ENCODE peak calls at places on chromosome 17, in seven cellular contexts. D, R, P, J, L, H and O are unnamed samples.

GRCh38 chr17:63033142-63033541 is 67.1 kb downstream of the TANC2 start:
- DNase-seq in R (no peak), H (no peak), J (no peak), L (no peak), P (no peak), D (no peak), O (no peak)

GRCh38 chr17:50608700-50609375 is 25.8 kb upstream of the ABCC3 start:
- DNase-seq in L (no peak), H (no peak), D (no peak), R (no peak), J (no peak), P (no peak), O (no peak)

GRCh38 chr17:9370464-9370863 is 205.2 kb downstream of the STX8 start:
- DNase-seq in R (no peak), D (no peak), P (no peak), J (no peak), L (no peak), H (peak), O (peak)

GRCh38 chr17:78879679-78880186 is 23.3 kb downstream of the CEP295NL start:
- DNase-seq in D (peak), J (peak), L (peak), P (peak), R (no peak), H (peak), O (no peak)

GRCh38 chr17:70084476-70084875 is 9.5 kb downstream of the KCNJ16 start:
- DNase-seq in H (no peak), L (no peak), J (no peak), R (no peak), P (no peak), D (no peak), O (no peak)

GRCh38 chr17:83054518-83055125 is 24.8 kb upstream of the METRNL start:
- DNase-seq in H (no peak), R (no peak), L (no peak), P (no peak), J (peak), D (no peak), O (no peak)

GRCh38 chr17:18186271-18186982 is 2.8 kb downstream of the ALKBH5 start:
- DNase-seq in P (no peak), L (peak), J (no peak), H (no peak), D (no peak), R (no peak), O (no peak)

GRCh38 chr17:58789831-58790230 is 34.2 kb downstream of the PPM1E start:
- DNase-seq in L (no peak), D (no peak), P (no peak), R (no peak), H (no peak), J (no peak), O (no peak)

GRCh38 chr17:59837362-59838195 is 55.2 kb downstream of the TUBD1 start:
- DNase-seq in D (peak), H (peak), P (peak), L (peak), R (peak), J (peak), O (peak)

GRCh38 chr17:51647873-51648272 is 387.5 kb downstream of the UTP18 start:
- DNase-seq in D (no peak), P (no peak), L (no peak), R (no peak), J (no peak), H (peak), O (peak)

GRCh38 chr17:63840591-63841349 is 1.7 kb downstream of the SMARCD2 start:
- DNase-seq in R (no peak), L (no peak), H (peak), D (no peak), P (peak), J (no peak), O (no peak)

GRCh38 chr17:17508641-17509591 is 12.7 kb upstream of the RASD1 start:
- DNase-seq in D (no peak), J (no peak), H (no peak), P (no peak), L (no peak), R (no peak), O (no peak)

GRCh38 chr17:56850591-56850990 is 16.6 kb downstream of the DGKE start:
- DNase-seq in D (no peak), P (no peak), L (no peak), H (no peak), R (no peak), J (no peak), O (no peak)

GRCh38 chr17:7515912-7516610 is 31.9 kb downstream of the POLR2A start:
- DNase-seq in L (no peak), P (no peak), J (no peak), H (no peak), R (no peak), D (no peak), O (no peak)

GRCh38 chr17:83077411-83077810 is 2.0 kb upstream of the METRNL start:
- DNase-seq in L (no peak), P (no peak), R (no peak), J (no peak), D (no peak), H (no peak), O (no peak)

GRCh38 chr17:46063239-46063638 is 64.2 kb downstream of the STH start:
- DNase-seq in D (no peak), H (peak), R (no peak), P (no peak), J (no peak), L (no peak), O (peak)

GRCh38 chr17:49473900-49474751 is 21.0 kb upstream of the NGFR start:
- DNase-seq in P (no peak), R (no peak), L (no peak), H (no peak), J (no peak), D (no peak), O (no peak)

GRCh38 chr17:47995241-47995935 is 24.5 kb downstream of the CDK5RAP3 start:
- DNase-seq in P (no peak), J (no peak), D (no peak), L (no peak), H (no peak), R (no peak), O (no peak)

GRCh38 chr17:75514299-75515228 is 773 bp downstream of the CASKIN2 start:
- DNase-seq in H (peak), L (peak), D (no peak), J (no peak), P (peak), R (no peak), O (peak)

GRCh38 chr17:21382560-21383495 is 6.7 kb downstream of the KCNJ12 start:
- DNase-seq in D (no peak), J (no peak), H (no peak), R (no peak), P (no peak), L (no peak), O (no peak)

GRCh38 chr17:80746262-80746935 is 201.8 kb downstream of the RPTOR start:
- DNase-seq in L (no peak), D (no peak), P (no peak), J (no peak), H (no peak), R (no peak), O (no peak)

GRCh38 chr17:6449307-6449706 is 5.1 kb downstream of the PIMREG start:
- DNase-seq in H (no peak), L (no peak), R (no peak), D (no peak), P (no peak), J (no peak), O (no peak)

GRCh38 chr17:48594412-48595106 is 980 bp upstream of the HOXB5 start:
- DNase-seq in H (no peak), D (no peak), R (no peak), L (no peak), P (no peak), J (no peak), O (no peak)

GRCh38 chr17:17780941-17781590 is 55.7 kb downstream of the SREBF1 start:
- DNase-seq in J (no peak), L (peak), D (no peak), R (no peak), P (no peak), H (no peak), O (no peak)

GRCh38 chr17:19383681-19384470 is 3.1 kb downstream of the MFAP4 start:
- DNase-seq in H (no peak), D (no peak), J (no peak), L (peak), R (no peak), P (peak), O (no peak)

GRCh38 chr17:39943702-39944392 is 16.3 kb downstream of the LRRC3C start:
- DNase-seq in H (no peak), J (no peak), L (no peak), D (no peak), R (no peak), P (no peak), O (no peak)

GRCh38 chr17:40319651-40320550 is 10.9 kb downstream of the RARA start:
- DNase-seq in R (peak), J (no peak), P (peak), D (peak), L (peak), H (no peak), O (no peak)

GRCh38 chr17:60352569-60352968 is 39.4 kb downstream of the USP32 start:
- DNase-seq in L (no peak), D (no peak), P (no peak), H (no peak), J (no peak), R (no peak), O (no peak)

GRCh38 chr17:62626719-62627218 is 701 bp upstream of the MRC2 start:
- DNase-seq in D (no peak), L (peak), H (peak), R (no peak), P (no peak), J (peak), O (no peak)

GRCh38 chr17:19328441-19329061 is 34.0 kb downstream of the B9D1 start:
- DNase-seq in H (no peak), R (no peak), P (no peak), D (no peak), J (peak), L (peak), O (no peak)

GRCh38 chr17:32836527-32836926 is 40.4 kb downstream of the MYO1D start:
- DNase-seq in R (no peak), P (no peak), L (no peak), H (no peak), D (no peak), J (no peak), O (no peak)

GRCh38 chr17:49571283-49571682 is 4.4 kb upstream of the NXPH3 start:
- DNase-seq in L (no peak), H (no peak), J (no peak), D (no peak), P (no peak), R (no peak), O (no peak)

GRCh38 chr17:40378966-40379365 is 14.4 kb upstream of the GJD3 start:
- DNase-seq in L (no peak), H (no peak), D (no peak), P (no peak), R (no peak), J (no peak), O (no peak)

GRCh38 chr17:49817993-49818392 is 29.5 kb downstream of the KAT7 start:
- DNase-seq in J (no peak), L (no peak), R (peak), P (no peak), D (peak), H (no peak), O (no peak)

GRCh38 chr17:28744104-28744801 is 442 bp downstream of the TRAF4 start:
- DNase-seq in R (peak), L (peak), J (peak), P (peak), H (peak), D (peak), O (no peak)

GRCh38 chr17:28746611-28747045 is 2.8 kb downstream of the TRAF4 start:
- DNase-seq in H (peak), D (no peak), J (no peak), R (no peak), P (peak), L (no peak), O (no peak)

GRCh38 chr17:28744802-28745051 is 916 bp downstream of the TRAF4 start:
- DNase-seq in R (no peak), L (no peak), P (no peak), J (no peak), D (no peak), H (no peak), O (no peak)

GRCh38 chr17:28745777-28746473 is 2.1 kb downstream of the TRAF4 start:
- DNase-seq in P (peak), R (no peak), D (no peak), L (no peak), J (no peak), H (peak), O (peak)

DNA sequence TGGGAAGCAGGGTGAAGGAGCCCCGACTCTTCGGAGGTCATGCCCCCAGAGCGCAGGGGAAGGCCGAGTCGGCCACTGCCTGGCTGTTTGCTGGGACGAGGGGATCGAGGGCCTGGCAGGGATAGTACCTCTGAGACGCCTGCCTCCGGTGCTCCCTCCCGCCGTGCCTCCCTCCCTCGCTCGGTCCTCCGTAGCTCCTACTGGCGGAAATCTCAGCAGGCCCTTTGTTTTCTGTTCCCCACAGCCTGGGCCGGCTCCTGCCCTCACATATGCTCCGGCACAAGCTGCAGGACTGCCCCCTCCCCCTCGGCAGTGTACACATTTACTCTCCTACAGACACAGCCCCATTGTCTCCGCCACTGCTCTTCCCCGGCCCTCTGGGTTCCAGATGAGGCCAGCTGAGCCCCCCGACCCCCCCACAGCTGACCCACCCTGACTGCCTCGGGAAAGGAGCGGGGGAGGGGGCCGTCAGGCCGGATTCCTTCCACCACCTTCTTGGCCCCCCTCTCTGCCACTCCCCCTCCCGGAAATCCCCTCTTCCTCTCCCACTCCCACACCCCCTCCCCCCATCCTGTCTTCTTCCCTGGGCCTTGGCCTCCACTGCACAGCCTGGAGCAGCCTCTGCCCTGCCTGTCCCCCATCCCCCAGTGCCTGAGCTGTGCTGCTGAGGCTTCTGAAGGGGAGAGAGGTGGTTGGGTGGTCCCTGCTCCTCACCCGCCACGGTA is 1.4 kb downstream of the TRAF4 start:
- DNase-seq in J (peak), R (no peak), P (peak), L (peak), D (no peak), H (peak), O (no peak)
- H3K27ac ChIP-seq in J (peak), R (peak), P (peak), L (peak), D (peak), H (peak), O (peak)

GRCh38 chr17:802481-802880 is 20.3 kb downstream of the MRM3 start:
- DNase-seq in J (no peak), H (no peak), R (no peak), P (no peak), L (no peak), D (no peak), O (no peak)
- H3K27ac ChIP-seq in J (no peak), H (no peak), R (no peak), P (no peak), L (no peak), D (no peak), O (no peak)

DNA sequence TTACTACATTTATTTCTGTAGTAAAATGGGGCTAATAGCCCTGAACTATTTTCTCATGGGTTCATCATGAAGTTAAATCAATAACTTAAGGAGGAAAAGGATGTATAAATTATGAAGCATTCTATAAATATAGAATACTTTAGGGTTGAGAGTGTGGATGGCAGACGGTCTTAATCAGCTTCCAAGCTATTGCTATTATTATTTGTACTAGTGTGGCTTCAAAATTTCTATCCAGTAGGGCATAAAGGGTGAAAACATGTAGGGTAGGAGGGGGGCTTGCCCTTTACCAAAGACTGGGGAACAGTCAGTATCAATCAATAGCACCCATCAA is 26.4 kb upstream of the DHX8 start:
- DNase-seq in P (no peak), H (no peak), J (no peak), L (no peak), R (no peak), D (no peak), O (no peak)
- H3K27ac ChIP-seq in P (no peak), H (peak), J (peak), L (peak), R (no peak), D (no peak), O (peak)

GRCh38 chr17:29278692-29279091 is 15.3 kb downstream of the NUFIP2 start:
- DNase-seq in L (no peak), D (no peak), J (no peak), R (no peak), H (no peak), P (no peak), O (no peak)
- H3K27ac ChIP-seq in L (no peak), D (no peak), J (no peak), R (no peak), H (no peak), P (no peak), O (no peak)

DNA sequence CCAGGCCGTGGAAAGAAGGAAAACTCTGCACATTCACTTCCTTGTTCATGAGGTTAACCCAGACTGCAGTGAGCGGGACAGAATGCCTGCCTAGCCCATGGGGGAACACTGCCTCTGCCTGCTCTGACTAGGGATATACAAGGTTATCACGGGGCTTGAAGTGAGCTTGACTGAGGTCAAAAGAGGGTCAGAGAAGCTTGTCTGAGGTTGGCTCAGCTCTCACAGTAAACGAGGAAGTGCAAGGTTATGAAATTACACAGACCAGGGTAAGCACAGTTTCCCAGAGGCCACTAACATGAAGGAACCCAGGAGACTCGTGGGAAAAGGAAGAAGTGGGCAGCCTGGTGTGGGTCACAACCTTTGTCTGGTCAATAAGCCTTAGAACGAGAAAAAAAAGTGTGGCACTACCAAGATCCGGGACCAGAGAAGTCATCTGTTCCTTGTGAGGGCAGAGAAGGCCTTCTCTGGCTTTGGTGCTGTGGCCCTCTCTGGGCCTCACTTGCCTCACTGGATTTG is 28.8 kb downstream of the HIC1 start:
- DNase-seq in R (no peak), P (peak), H (no peak), J (no peak), L (no peak), D (no peak), O (no peak)
- H3K27ac ChIP-seq in R (no peak), P (peak), H (no peak), J (peak), L (peak), D (no peak), O (peak)

DNA sequence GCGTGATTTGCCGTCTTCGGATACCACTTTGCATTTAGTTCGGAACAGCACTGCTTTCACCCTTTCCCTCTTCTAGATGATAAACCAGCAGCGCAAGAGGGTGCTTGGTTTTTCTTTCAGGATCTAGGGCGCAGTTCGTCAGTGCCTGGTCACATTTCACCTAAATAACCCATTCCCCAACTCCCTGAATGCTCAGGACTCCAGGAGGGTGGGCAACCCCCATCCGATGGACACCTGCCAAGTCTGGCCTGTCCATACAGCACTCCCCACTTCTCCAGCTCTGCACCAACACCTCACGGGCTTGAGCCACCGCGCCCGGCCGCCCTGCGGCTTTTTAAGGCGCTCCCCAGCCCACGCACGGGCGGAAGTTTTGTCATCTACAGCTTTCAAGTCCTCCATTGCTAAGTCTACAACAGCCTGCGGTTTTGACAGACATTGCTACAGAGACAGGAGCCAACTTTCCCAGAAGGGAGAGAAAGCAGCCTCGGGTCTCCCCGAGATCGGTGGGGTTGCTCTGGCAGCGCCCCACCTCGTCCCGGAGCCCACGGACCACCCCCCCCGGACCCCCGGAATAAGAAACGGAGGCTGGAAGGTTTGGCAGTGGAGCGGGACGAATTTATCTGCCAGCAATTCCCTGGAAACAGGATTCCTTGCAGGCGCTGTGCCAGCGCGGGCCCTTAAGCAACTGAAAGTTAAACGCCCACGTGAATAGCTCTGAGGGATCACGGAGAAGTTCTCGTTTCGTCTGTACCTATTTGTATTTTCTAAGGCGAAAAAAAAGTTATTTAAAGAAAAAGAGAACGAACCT is 38.6 kb upstream of the SLFN13 start:
- DNase-seq in L (peak), J (peak), H (peak), R (peak), D (peak), P (peak), O (peak)
- H3K27ac ChIP-seq in L (no peak), J (peak), H (peak), R (peak), D (peak), P (no peak), O (no peak)

GRCh38 chr17:67218385-67218950 is 26.5 kb downstream of the HELZ start:
- DNase-seq in R (no peak), J (no peak), H (peak), D (no peak), P (peak), L (no peak), O (no peak)
- H3K27ac ChIP-seq in R (no peak), J (no peak), H (no peak), D (no peak), P (no peak), L (no peak), O (peak)

GRCh38 chr17:27349540-27350021 is 55.7 kb downstream of the WSB1 start:
- DNase-seq in D (no peak), L (no peak), J (no peak), H (no peak), P (no peak), R (no peak), O (no peak)
- H3K27ac ChIP-seq in D (no peak), L (peak), J (peak), H (no peak), P (no peak), R (no peak), O (peak)

DNA sequence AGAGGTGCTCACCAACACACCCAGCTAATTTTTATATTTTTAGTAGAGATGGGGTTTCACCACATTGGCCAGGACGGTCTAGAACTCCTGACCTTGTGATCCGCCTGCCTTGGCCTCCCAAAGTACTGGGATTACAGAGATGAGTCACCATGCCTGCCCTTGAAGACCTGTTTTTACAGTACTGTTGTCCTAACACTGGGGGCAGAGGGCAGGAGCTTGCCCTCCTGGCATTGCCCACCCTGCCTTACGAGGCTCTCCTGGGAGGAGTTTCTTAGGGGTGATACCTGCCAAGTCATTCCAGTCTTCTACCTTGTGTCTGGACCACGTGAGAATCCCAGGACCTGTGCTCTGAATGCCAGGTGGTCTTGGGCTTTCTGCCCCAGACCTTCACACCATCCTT is 2.7 kb downstream of the ASPSCR1 start:
- DNase-seq in R (no peak), P (no peak), L (no peak), J (no peak), D (no peak), H (no peak), O (no peak)
- H3K27ac ChIP-seq in R (no peak), P (no peak), L (no peak), J (no peak), D (no peak), H (no peak), O (no peak)